ENCODE peak calls at places on chromosomes 6 and 20, in eight cellular contexts. J, O, U, F, M, Y, V and X are unnamed samples. For H3K36me3, the result is how much of the 10 kb centered on the place peaks cover.

GRCh38 chr6:30763618-30764489 is 19.5 kb upstream of the IER3 start:
- DNase-seq in F (no peak), V (peak), Y (no peak), J (no peak), M (no peak), U (peak), O (no peak), X (no peak)

GRCh38 chr6:11632231-11632630 is 94.7 kb downstream of the TMEM170B start:
- DNase-seq in M (peak), J (peak), F (no peak), Y (no peak), U (no peak), O (no peak), V (peak), X (no peak)

GRCh38 chr20:54557836-54558590 is 82.6 kb downstream of the DOK5 start:
- DNase-seq in V (peak), J (no peak), U (no peak), M (no peak), Y (no peak), F (no peak), O (no peak), X (no peak)

GRCh38 chr6:112503210-112503609 is 156.1 kb downstream of the RFPL4B start:
- DNase-seq in Y (no peak), M (no peak), F (no peak), V (no peak), U (no peak), O (no peak), J (no peak), X (no peak)

GRCh38 chr6:4372866-4373265 is 237.5 kb upstream of the ECI2 start:
- DNase-seq in Y (no peak), O (no peak), M (no peak), V (no peak), J (no peak), U (no peak), F (no peak), X (no peak)

GRCh38 chr6:104118274-104118673 is 741.4 kb downstream of the HACE1 start:
- DNase-seq in V (no peak), M (no peak), Y (no peak), F (no peak), O (no peak), J (no peak), U (no peak), X (no peak)

GRCh38 chr6:90569223-90569622 is 17.6 kb downstream of the MAP3K7 start:
- DNase-seq in V (no peak), O (no peak), U (no peak), F (no peak), M (no peak), J (no peak), Y (no peak), X (no peak)

GRCh38 chr6:163750436-163751031 is 336.0 kb downstream of the QKI start:
- DNase-seq in V (no peak), J (no peak), M (no peak), U (no peak), O (no peak), F (no peak), Y (no peak), X (no peak)

GRCh38 chr6:75600694-75601265 is 900 bp upstream of the SENP6 start:
- DNase-seq in V (no peak), U (no peak), J (no peak), O (no peak), M (no peak), F (no peak), Y (no peak), X (no peak)

GRCh38 chr6:42200035-42200434 is 5.3 kb upstream of the GUCA1B start:
- DNase-seq in M (no peak), F (peak), V (peak), O (no peak), Y (no peak), J (no peak), U (no peak), X (no peak)

GRCh38 chr6:19866900-19867627 is 29.9 kb downstream of the ID4 start:
- DNase-seq in J (no peak), F (no peak), M (no peak), U (no peak), V (peak), Y (no peak), O (no peak), X (no peak)

GRCh38 chr20:63873477-63873971 is 8.5 kb downstream of the TPD52L2 start:
- DNase-seq in U (no peak), F (peak), Y (peak), M (no peak), O (no peak), V (peak), J (peak), X (peak)
- H3K36me3 ChIP-seq in U (half or more), F (under half), Y (half or more), M (half or more), O (half or more), V (half or more), J (under half), X (half or more)

DNA sequence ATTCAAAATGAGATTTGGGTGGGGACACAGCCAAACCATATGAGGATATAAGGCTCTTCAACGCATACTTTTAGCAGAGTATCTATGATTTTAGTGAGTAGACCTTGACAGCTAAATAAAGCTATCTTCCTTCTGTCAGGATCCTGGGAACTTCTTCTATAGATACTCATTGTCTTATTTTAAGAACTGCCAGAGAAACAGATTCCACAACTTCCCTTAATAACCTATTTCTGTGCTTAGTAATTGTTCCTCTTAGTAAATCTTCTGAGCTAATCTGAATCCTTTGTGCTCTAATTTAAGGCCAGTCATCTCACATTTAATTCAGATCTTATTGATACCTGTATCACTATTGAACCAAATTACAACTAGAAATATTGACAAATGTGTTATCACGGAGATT is 64.0 kb upstream of the CEP85L start:
- DNase-seq in U (no peak), Y (no peak), J (no peak), F (no peak), V (no peak), O (no peak), M (no peak), X (no peak)
- H3K27ac ChIP-seq in U (no peak), Y (no peak), J (no peak), F (no peak), V (no peak), O (no peak), M (no peak), X (no peak)

DNA sequence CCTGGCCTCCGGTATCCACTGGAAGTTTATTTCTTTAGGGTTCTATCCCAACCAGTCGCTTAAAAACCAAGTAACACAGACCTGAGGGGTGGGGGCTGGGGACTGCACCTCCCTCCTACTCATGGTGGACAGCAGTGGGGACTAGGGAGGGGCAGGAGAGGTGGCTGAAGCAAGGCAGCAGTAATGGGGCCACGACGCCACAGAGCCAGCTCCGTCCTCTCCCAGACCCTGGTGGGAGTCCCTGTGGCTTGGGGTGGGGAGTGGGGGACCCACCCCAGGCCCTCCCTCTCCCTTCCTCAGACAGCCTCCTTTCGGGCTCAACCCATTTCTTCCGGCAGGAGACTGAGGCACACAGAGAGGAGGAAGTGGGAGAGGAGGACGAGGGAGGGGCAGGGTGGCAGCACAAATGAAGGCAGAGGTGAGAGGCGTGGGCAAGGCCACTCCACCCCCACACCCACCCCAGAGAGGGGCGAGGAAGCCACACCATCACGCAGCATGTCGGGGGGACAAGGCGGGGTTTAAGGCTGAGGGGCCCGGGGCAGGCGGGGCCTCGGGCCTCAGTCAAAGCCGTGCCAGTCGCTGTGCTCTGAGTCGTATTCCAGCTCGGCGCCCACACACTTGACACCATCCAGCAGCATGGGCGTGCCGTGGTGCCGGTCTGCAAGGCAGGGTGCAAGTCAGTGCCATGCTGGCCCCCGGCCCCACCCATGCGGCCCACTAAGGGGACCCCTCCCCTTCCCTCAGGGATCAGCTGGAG is 13.9 kb downstream of the ADISSP start:
- DNase-seq in Y (no peak), F (no peak), J (no peak), M (no peak), V (no peak), U (no peak), O (no peak), X (no peak)
- H3K36me3 ChIP-seq in Y (under half), F (under half), J (under half), M (under half), V (under half), U (under half), O (under half), X (under half)

GRCh38 chr20:61917459-61917858 is 148.2 kb downstream of the TAF4 start:
- DNase-seq in J (no peak), Y (no peak), U (no peak), V (no peak), M (no peak), F (no peak), O (no peak), X (no peak)
- H3K27ac ChIP-seq in J (no peak), Y (no peak), U (no peak), V (no peak), M (no peak), F (no peak), O (no peak), X (no peak)

DNA sequence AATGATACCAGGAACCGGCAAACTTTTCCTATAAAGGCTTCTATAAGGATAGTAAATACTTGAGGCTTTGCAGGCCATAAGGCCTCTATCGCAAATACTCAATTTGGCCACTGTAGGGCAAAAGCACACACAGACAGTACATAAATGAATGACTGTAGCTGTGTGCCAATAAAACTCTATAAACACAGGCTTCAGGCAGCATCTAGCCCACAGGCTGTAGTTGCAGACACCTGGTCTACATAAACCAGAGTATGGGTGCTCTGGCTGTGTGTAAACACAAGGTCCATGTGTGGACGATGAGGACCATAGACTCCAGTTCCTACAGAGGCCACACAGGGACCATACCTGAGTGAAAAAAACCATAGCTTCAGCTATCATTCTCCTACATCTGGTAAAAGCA is 52.2 kb downstream of the ZMYND8 start:
- DNase-seq in F (no peak), M (peak), O (peak), U (no peak), V (peak), Y (no peak), J (peak), X (no peak)
- H3K36me3 ChIP-seq in F (under half), M (half or more), O (under half), U (under half), V (under half), Y (under half), J (under half), X (under half)

GRCh38 chr6:53067307-53067706 is 2.1 kb downstream of the FBXO9 start:
- DNase-seq in F (no peak), J (no peak), U (no peak), M (no peak), Y (no peak), O (no peak), V (peak), X (no peak)
- H3K27ac ChIP-seq in F (no peak), J (no peak), U (no peak), M (no peak), Y (no peak), O (no peak), V (no peak), X (no peak)

DNA sequence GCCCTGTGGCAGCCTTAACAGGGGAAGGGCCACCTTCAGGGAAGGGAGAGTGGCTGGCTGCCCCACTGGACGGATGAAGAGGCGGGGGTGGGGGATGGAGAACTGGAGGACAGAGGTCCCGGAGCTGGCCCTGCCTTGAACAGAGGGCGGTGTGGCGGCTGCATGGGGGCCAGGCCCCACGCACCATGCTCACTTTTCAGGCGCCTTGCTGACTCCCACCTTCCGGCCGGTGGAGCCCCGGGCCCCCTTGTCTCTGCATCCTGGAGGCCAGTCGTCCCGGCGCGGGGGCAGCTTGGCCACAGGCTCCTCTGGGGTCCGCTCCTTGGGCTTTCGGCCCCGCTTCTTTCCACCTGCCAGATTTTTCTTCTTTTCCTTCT is 3.5 kb upstream of the UCKL1 start:
- DNase-seq in Y (no peak), F (no peak), O (no peak), M (no peak), V (no peak), J (no peak), U (no peak), X (no peak)
- H3K36me3 ChIP-seq in Y (under half), F (under half), O (half or more), M (half or more), V (under half), J (under half), U (under half), X (under half)

GRCh38 chr20:15496501-15497039 is 1076.7 kb downstream of the KIF16B start:
- DNase-seq in J (no peak), O (no peak), F (no peak), Y (no peak), V (no peak), M (no peak), U (no peak), X (no peak)
- H3K27ac ChIP-seq in J (no peak), O (no peak), F (no peak), Y (no peak), V (no peak), M (no peak), U (no peak), X (no peak)

GRCh38 chr6:6631526-6632276 is 43.2 kb downstream of the LY86 start:
- DNase-seq in V (no peak), Y (no peak), F (no peak), J (no peak), M (no peak), U (no peak), O (no peak), X (no peak)
- H3K36me3 ChIP-seq in V (under half), Y (under half), F (under half), J (under half), M (under half), U (under half), O (under half), X (under half)

GRCh38 chr6:32183483-32184083 is 470 bp downstream of the AGER start:
- DNase-seq in V (no peak), M (no peak), F (no peak), J (no peak), O (no peak), Y (no peak), U (no peak), X (no peak)
- H3K27ac ChIP-seq in V (no peak), M (peak), F (peak), J (peak), O (peak), Y (peak), U (peak), X (peak)